ENCODE peak calls at places on chromosomes 1 and 21, in seven cellular contexts. O is tibial nerve; Q is naive thymus-derived CD4-positive, alpha-beta T cell; G is RPMI7951; K is mesenchymal stem cell; J is GM10248; M is AG09309. H is an unnamed sample.

GRCh38 chr1:200660719-200661118 is 9.0 kb downstream of the DDX59 start:
- DNase-seq in M (no peak), K (no peak), J (no peak), Q (no peak), O (no peak), G (no peak), H (no peak)

GRCh38 chr1:154972517-154973343 is 1.8 kb upstream of the CKS1B start:
- DNase-seq in O (peak), J (no peak), M (peak), Q (no peak), K (peak), G (peak), H (peak)

GRCh38 chr1:21861602-21862429 is 49.8 kb downstream of the LDLRAD2 start:
- DNase-seq in O (no peak), Q (no peak), J (no peak), G (peak), M (peak), K (peak), H (no peak)

GRCh38 chr1:226064168-226064815 is 1.8 kb downstream of the H3-3A start:
- DNase-seq in J (no peak), Q (peak), O (no peak), G (no peak), K (peak), M (no peak), H (peak)

GRCh38 chr1:115980998-115981993 is 5.0 kb downstream of the SLC22A15 start:
- DNase-seq in K (peak), J (peak), G (peak), M (peak), O (no peak), Q (no peak), H (peak)

GRCh38 chr1:11784993-11785769 is 20.6 kb downstream of the MTHFR start:
- DNase-seq in K (peak), G (peak), J (peak), M (no peak), Q (peak), O (peak), H (peak)

GRCh38 chr1:27314169-27314568 is 7.8 kb upstream of the TMEM222 start:
- DNase-seq in Q (no peak), J (no peak), O (no peak), M (no peak), K (no peak), G (no peak), H (no peak)

GRCh38 chr1:247077234-247077633 is 1.4 kb downstream of the ZNF670 start:
- DNase-seq in M (no peak), J (no peak), G (no peak), O (no peak), Q (no peak), K (no peak), H (peak)

GRCh38 chr1:5640845-5641244 is 351.4 kb downstream of the NPHP4 start:
- DNase-seq in O (no peak), G (no peak), M (no peak), K (no peak), J (no peak), Q (no peak), H (no peak)

GRCh38 chr1:238652346-238652968 is 733.9 kb upstream of the CHRM3 start:
- DNase-seq in G (peak), J (no peak), K (peak), O (no peak), Q (no peak), M (peak), H (no peak)

GRCh38 chr1:93448292-93448982 is 519 bp downstream of the FNBP1L start:
- DNase-seq in M (no peak), Q (no peak), J (peak), K (peak), O (no peak), G (peak), H (peak)

GRCh38 chr1:52598729-52599128 is 3.4 kb upstream of the GPX7 start:
- DNase-seq in O (no peak), Q (no peak), G (no peak), M (no peak), J (no peak), K (no peak), H (no peak)

GRCh38 chr1:11782127-11782708 is 20.2 kb downstream of the C1orf167 start:
- DNase-seq in M (no peak), J (no peak), K (no peak), Q (no peak), O (no peak), G (no peak), H (no peak)

GRCh38 chr1:28354121-28354520 is 15.4 kb upstream of the PHACTR4 start:
- DNase-seq in Q (no peak), O (no peak), G (no peak), J (no peak), M (no peak), K (peak), H (no peak)

GRCh38 chr1:39261712-39262221 is 57.3 kb downstream of the MACF1 start:
- DNase-seq in K (no peak), M (no peak), O (no peak), G (no peak), J (no peak), Q (no peak), H (no peak)

GRCh38 chr1:199898654-199899053 is 128.9 kb upstream of the NR5A2 start:
- DNase-seq in J (no peak), G (peak), K (no peak), Q (no peak), M (no peak), O (no peak), H (no peak)

GRCh38 chr1:2188336-2188735 is 6.2 kb downstream of the FAAP20 start:
- DNase-seq in O (no peak), J (no peak), G (no peak), Q (no peak), M (no peak), K (no peak), H (no peak)

GRCh38 chr1:185565314-185565713 is 168.9 kb upstream of the HMCN1 start:
- DNase-seq in M (peak), G (peak), O (no peak), J (no peak), Q (no peak), K (peak), H (no peak)

GRCh38 chr1:2973661-2974593 is 47.3 kb upstream of the ACTRT2 start:
- DNase-seq in M (no peak), G (no peak), Q (no peak), O (no peak), K (no peak), J (no peak), H (no peak)

GRCh38 chr1:212971312-212971711 is 21.0 kb downstream of the VASH2 start:
- DNase-seq in G (no peak), O (no peak), Q (no peak), J (no peak), M (no peak), K (no peak), H (no peak)

GRCh38 chr1:10665226-10665625 is 131.2 kb downstream of the CASZ1 start:
- DNase-seq in K (no peak), M (no peak), G (no peak), J (no peak), O (no peak), Q (no peak), H (no peak)

GRCh38 chr1:85201340-85202091 is 700 bp upstream of the SYDE2 start:
- DNase-seq in J (peak), O (peak), K (peak), Q (peak), G (peak), M (no peak), H (peak)

GRCh38 chr1:9861371-9861770 is 37.6 kb upstream of the CLSTN1 start:
- DNase-seq in G (no peak), O (no peak), K (no peak), Q (no peak), M (no peak), J (no peak), H (no peak)

GRCh38 chr1:173206816-173207595 is at the start of gene TNFSF4:
- DNase-seq in J (no peak), M (no peak), G (no peak), Q (peak), O (no peak), K (no peak), H (peak)

GRCh38 chr1:226979517-226980121 is 39.5 kb downstream of the COQ8A start:
- DNase-seq in G (no peak), J (no peak), K (no peak), M (no peak), Q (no peak), O (no peak), H (no peak)

GRCh38 chr1:167344112-167344511 is 123.4 kb downstream of the POU2F1 start:
- DNase-seq in O (no peak), G (peak), Q (no peak), J (no peak), K (peak), M (no peak), H (no peak)

GRCh38 chr21:45404726-45405270 is at the start of gene COL18A1:
- DNase-seq in Q (no peak), M (no peak), O (no peak), G (peak), J (peak), K (peak), H (peak)

GRCh38 chr1:10806966-10807365 is 10.5 kb upstream of the CASZ1 start:
- DNase-seq in Q (no peak), M (no peak), K (no peak), O (no peak), J (no peak), G (no peak), H (no peak)

GRCh38 chr1:173148971-173149370 is 58.2 kb downstream of the TNFSF4 start:
- DNase-seq in K (no peak), O (no peak), Q (no peak), J (no peak), M (no peak), G (no peak), H (no peak)

GRCh38 chr1:110171134-110171733 is 20.9 kb downstream of the SLC6A17 start:
- DNase-seq in O (no peak), Q (no peak), G (no peak), M (no peak), K (no peak), J (no peak), H (no peak)

H was measured in endothelial cell of umbilical vein.